ENCODE peak calls at places on chromosomes 5 and 9, in eight cellular contexts. One of them, this sample, is unnamed.
A peak's percentile ranks its signal among the peaks of the same experiment; 100 is the strongest.

GRCh38 chr9:98256632-98257218 is 1.3 kb upstream of the TBC1D2 start:
- DNase-seq in lower lobe of right lung: no peak
- DNase-seq in colonic mucosa: no peak
- DNase-seq in uterus: peak; percentile 24
- DNase-seq in GM23248: peak; percentile 33
- DNase-seq in transverse colon: no peak
- DNase-seq in ovary: no peak
- DNase-seq in neuronal stem cell: no peak
- DNase-seq in this sample: no peak

GRCh38 chr9:692636-693459 is 148.6 kb upstream of the DMRT1 start:
- DNase-seq in lower lobe of right lung: no peak
- DNase-seq in colonic mucosa: no peak
- DNase-seq in uterus: no peak
- DNase-seq in GM23248: peak; percentile 68
- DNase-seq in transverse colon: no peak
- DNase-seq in ovary: no peak
- DNase-seq in neuronal stem cell: no peak
- DNase-seq in this sample: no peak

GRCh38 chr9:106590759-106591505 is 272.0 kb upstream of the ZNF462 start:
- DNase-seq in lower lobe of right lung: no peak
- DNase-seq in colonic mucosa: no peak
- DNase-seq in uterus: no peak
- DNase-seq in GM23248: no peak
- DNase-seq in transverse colon: no peak
- DNase-seq in ovary: no peak
- DNase-seq in neuronal stem cell: no peak
- DNase-seq in this sample: no peak

GRCh38 chr9:85884236-85884635 is 56.7 kb upstream of the NAA35 start:
- DNase-seq in lower lobe of right lung: no peak
- DNase-seq in colonic mucosa: no peak
- DNase-seq in uterus: no peak
- DNase-seq in GM23248: peak; percentile 78
- DNase-seq in transverse colon: no peak
- DNase-seq in ovary: no peak
- DNase-seq in neuronal stem cell: no peak
- DNase-seq in this sample: no peak

GRCh38 chr9:18596920-18597319 is 123.0 kb downstream of the ADAMTSL1 start:
- DNase-seq in lower lobe of right lung: no peak
- DNase-seq in colonic mucosa: no peak
- DNase-seq in uterus: peak; percentile 47
- DNase-seq in GM23248: peak; percentile 80
- DNase-seq in transverse colon: no peak
- DNase-seq in ovary: no peak
- DNase-seq in neuronal stem cell: no peak
- DNase-seq in this sample: no peak

GRCh38 chr5:126645132-126645531 is 44.4 kb downstream of the PHAX start:
- DNase-seq in lower lobe of right lung: no peak
- DNase-seq in colonic mucosa: no peak
- DNase-seq in uterus: no peak
- DNase-seq in GM23248: peak; percentile 27
- DNase-seq in transverse colon: no peak
- DNase-seq in ovary: no peak
- DNase-seq in neuronal stem cell: no peak
- DNase-seq in this sample: no peak

GRCh38 chr9:133715295-133715865 is 22.8 kb downstream of the SARDH start:
- DNase-seq in lower lobe of right lung: no peak
- DNase-seq in colonic mucosa: no peak
- DNase-seq in uterus: no peak
- DNase-seq in GM23248: no peak
- DNase-seq in transverse colon: no peak
- DNase-seq in ovary: peak; percentile 60
- DNase-seq in neuronal stem cell: no peak
- DNase-seq in this sample: no peak

GRCh38 chr5:3380689-3381088 is 214.9 kb upstream of the IRX1 start:
- DNase-seq in lower lobe of right lung: no peak
- DNase-seq in colonic mucosa: no peak
- DNase-seq in uterus: no peak
- DNase-seq in GM23248: no peak
- DNase-seq in transverse colon: no peak
- DNase-seq in ovary: no peak
- DNase-seq in neuronal stem cell: no peak
- DNase-seq in this sample: no peak

GRCh38 chr5:128213340-128213739 is 129.8 kb downstream of the SLC12A2 start:
- DNase-seq in lower lobe of right lung: no peak
- DNase-seq in colonic mucosa: peak; percentile 56
- DNase-seq in uterus: peak; percentile 49
- DNase-seq in GM23248: peak; percentile 80
- DNase-seq in transverse colon: peak; percentile 41
- DNase-seq in ovary: peak; percentile 35
- DNase-seq in neuronal stem cell: peak; percentile 62
- DNase-seq in this sample: peak; percentile 52

GRCh38 chr5:65506961-65507360 is 25.2 kb upstream of the ADAMTS6 start:
- DNase-seq in lower lobe of right lung: no peak
- DNase-seq in colonic mucosa: no peak
- DNase-seq in uterus: no peak
- DNase-seq in GM23248: peak; percentile 77
- DNase-seq in transverse colon: no peak
- DNase-seq in ovary: no peak
- DNase-seq in neuronal stem cell: no peak
- DNase-seq in this sample: no peak

GRCh38 chr9:70888471-70888870 is 232.9 kb downstream of the TRPM3 start:
- DNase-seq in lower lobe of right lung: no peak
- DNase-seq in colonic mucosa: no peak
- DNase-seq in uterus: no peak
- DNase-seq in GM23248: no peak
- DNase-seq in transverse colon: no peak
- DNase-seq in ovary: no peak
- DNase-seq in neuronal stem cell: no peak
- DNase-seq in this sample: no peak

DNA sequence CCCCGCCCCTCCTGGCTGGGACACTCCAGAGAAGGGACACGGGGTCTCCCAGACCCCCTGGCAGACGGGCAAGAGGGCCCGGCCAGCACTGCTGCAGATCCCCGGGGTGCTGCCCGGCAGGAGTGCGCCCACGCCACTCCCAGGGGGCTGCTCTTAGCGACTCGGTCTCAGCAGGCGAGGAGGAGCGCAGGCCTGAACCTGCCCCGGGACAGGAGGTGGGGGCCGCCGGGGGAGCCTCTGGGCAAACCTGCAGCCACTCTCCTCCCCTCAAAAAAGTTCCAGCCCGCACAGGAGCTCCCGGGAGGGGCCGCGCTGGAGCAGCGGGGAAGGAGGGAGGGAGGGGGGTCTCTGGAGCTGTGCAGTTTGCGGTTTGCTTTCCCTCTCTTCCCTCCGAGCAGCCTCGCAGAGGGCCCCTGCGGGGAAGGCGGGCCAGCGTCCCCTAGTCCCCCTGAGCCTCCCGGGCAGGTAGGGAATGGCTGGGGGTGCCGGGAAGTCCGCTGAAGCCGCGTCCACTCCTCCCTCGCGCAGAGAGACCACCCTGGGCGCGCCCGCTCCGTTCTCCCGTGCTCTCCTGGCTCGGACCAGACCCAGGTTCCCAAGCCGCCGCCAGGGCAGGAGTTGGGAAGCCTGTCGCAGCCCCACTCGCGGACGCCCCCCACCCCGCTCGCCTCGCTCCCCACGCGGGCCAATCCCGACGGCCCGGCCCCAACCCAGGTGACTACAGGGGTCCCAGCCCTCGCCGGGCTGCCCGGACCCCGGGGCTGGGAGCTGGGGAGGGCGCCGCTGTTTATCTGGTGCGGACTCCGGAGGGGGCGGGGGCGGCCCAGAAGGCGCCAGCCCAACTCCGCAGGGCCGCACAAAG is 44.2 kb downstream of the NACC2 start:
- DNase-seq in lower lobe of right lung: no peak
- DNase-seq in colonic mucosa: no peak
- DNase-seq in uterus: no peak
- DNase-seq in GM23248: no peak
- DNase-seq in transverse colon: no peak
- DNase-seq in ovary: peak; percentile 46
- DNase-seq in neuronal stem cell: peak; percentile 40
- DNase-seq in this sample: no peak
- H3K4me3 ChIP-seq in lower lobe of right lung: peak overlapping the region; percentile 57
- H3K4me3 ChIP-seq in colonic mucosa: peak overlapping the region; percentile 53
- H3K4me3 ChIP-seq in uterus: peak overlapping the region; percentile 44
- H3K4me3 ChIP-seq in GM23248: peak overlapping the region; percentile 67
- H3K4me3 ChIP-seq in transverse colon: peak overlapping the region; percentile 37
- H3K4me3 ChIP-seq in ovary: peak overlapping the region; percentile 53
- H3K4me3 ChIP-seq in neuronal stem cell: peak overlapping the region; percentile 57
- H3K4me3 ChIP-seq in this sample: peak overlapping the region; percentile 57

DNA sequence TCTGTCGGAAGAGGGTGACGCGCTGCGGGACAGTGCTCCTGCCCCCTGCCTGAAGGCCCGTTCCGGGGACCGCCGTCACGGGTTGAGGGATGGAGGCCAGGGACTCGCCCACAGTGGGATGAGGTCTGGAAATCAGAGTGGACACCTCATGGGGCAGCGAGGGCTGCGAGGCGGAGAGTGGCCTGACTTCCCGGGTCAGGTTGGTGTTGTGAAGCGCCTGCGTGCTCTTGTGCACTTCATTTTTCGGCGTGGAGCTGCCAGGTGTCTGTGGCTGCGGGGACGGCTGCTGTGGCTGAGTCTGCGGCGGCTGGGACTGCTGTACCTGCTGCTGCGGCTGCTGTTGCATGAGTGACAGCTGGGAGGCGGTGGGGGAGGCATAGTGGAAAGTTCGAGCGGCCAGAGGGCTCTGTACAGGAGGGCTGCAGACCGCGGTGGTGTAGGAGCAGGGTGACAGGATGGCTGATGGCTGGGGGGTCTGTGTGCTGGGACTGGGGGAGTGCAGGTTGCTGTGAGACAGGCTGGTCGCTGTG is 434.1 kb downstream of the HCN1 start:
- DNase-seq in lower lobe of right lung: no peak
- DNase-seq in colonic mucosa: no peak
- DNase-seq in uterus: no peak
- DNase-seq in GM23248: no peak
- DNase-seq in transverse colon: no peak
- DNase-seq in ovary: no peak
- DNase-seq in neuronal stem cell: no peak
- DNase-seq in this sample: no peak
- H3K27ac ChIP-seq in lower lobe of right lung: no peak overlapping the region
- H3K27ac ChIP-seq in colonic mucosa: no peak overlapping the region
- H3K27ac ChIP-seq in uterus: no peak overlapping the region
- H3K27ac ChIP-seq in GM23248: no peak overlapping the region
- H3K27ac ChIP-seq in transverse colon: no peak overlapping the region
- H3K27ac ChIP-seq in ovary: no peak overlapping the region
- H3K27ac ChIP-seq in neuronal stem cell: no peak overlapping the region
- H3K27ac ChIP-seq in this sample: no peak overlapping the region

GRCh38 chr9:83186354-83186753 is 123.4 kb upstream of the RASEF start:
- DNase-seq in lower lobe of right lung: no peak
- DNase-seq in colonic mucosa: no peak
- DNase-seq in uterus: no peak
- DNase-seq in GM23248: no peak
- DNase-seq in transverse colon: no peak
- DNase-seq in ovary: no peak
- DNase-seq in neuronal stem cell: no peak
- DNase-seq in this sample: no peak
- H3K4me3 ChIP-seq in lower lobe of right lung: no peak overlapping the region
- H3K4me3 ChIP-seq in colonic mucosa: no peak overlapping the region
- H3K4me3 ChIP-seq in uterus: no peak overlapping the region
- H3K4me3 ChIP-seq in GM23248: no peak overlapping the region
- H3K4me3 ChIP-seq in transverse colon: no peak overlapping the region
- H3K4me3 ChIP-seq in ovary: no peak overlapping the region
- H3K4me3 ChIP-seq in neuronal stem cell: no peak overlapping the region
- H3K4me3 ChIP-seq in this sample: no peak overlapping the region

DNA sequence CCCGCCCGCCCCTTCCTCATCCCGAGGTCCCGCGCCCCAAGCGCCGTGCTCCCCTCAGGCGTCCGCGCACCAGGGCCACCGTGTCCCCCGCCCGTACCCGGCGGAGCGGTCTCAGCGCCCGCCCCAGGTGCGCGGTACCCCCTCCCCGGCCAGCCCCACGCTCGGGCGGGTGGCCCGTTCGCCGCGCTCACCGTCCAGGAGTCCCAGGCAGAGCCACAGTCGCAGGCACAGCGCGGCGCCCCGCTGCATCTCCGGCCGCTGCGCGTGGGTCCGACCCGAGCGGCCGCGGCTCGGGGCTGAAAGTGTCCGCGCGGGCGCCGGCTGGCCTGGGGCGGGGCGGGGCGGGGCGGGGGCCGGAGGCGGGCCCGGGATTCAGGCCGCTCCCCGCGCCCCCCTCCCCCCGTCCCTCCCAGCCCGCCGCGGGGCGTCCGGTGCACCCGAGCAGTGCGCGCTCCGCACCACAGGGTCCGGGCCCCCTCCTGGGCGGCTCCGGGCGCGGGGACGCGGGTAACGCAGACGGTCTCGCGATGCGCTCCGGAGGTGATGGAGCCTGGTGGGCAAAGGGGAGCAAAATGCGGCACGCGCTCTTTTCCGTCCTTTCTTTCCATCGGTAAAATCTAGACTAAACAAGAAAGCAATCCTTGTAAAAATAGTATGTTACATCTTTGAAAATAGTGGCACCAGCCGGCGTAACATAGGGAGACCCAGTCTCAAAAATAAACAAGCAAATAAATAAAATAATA is at the start of gene FLT4:
- DNase-seq in lower lobe of right lung: no peak
- DNase-seq in colonic mucosa: no peak
- DNase-seq in uterus: no peak
- DNase-seq in GM23248: no peak
- DNase-seq in transverse colon: no peak
- DNase-seq in ovary: no peak
- DNase-seq in neuronal stem cell: no peak
- DNase-seq in this sample: no peak
- H3K27ac ChIP-seq in lower lobe of right lung: peak within 1 kb of the TSS; percentile 67
- H3K27ac ChIP-seq in colonic mucosa: no peak within 1 kb of the TSS
- H3K27ac ChIP-seq in uterus: peak within 1 kb of the TSS; percentile 1
- H3K27ac ChIP-seq in GM23248: no peak within 1 kb of the TSS
- H3K27ac ChIP-seq in transverse colon: no peak within 1 kb of the TSS
- H3K27ac ChIP-seq in ovary: no peak within 1 kb of the TSS
- H3K27ac ChIP-seq in neuronal stem cell: no peak within 1 kb of the TSS
- H3K27ac ChIP-seq in this sample: no peak within 1 kb of the TSS

This sample was measured in iPS DF 6.9.